ENCODE peak calls at places on chromosomes 3 and 15, in four cellular contexts. One of them, this sample, is unnamed. For H3K4me1 and H3K9me3, the result is how much of the 10 kb centered on the place peaks cover.

GRCh38 chr3:165797551-165797950 is 39.7 kb downstream of the BCHE start:
- DNase-seq in hepatocyte: no peak
- DNase-seq in SK-N-SH: no peak
- DNase-seq in spleen: no peak
- DNase-seq in this sample: no peak

GRCh38 chr3:30664884-30665283 is 58.5 kb downstream of the TGFBR2 start:
- DNase-seq in SK-N-SH: no peak
- DNase-seq in spleen: no peak
- DNase-seq in hepatocyte: no peak
- DNase-seq in this sample: no peak

GRCh38 chr3:112676659-112677234 is 35.8 kb upstream of the CCDC80 start:
- DNase-seq in SK-N-SH: no peak
- DNase-seq in spleen: peak
- DNase-seq in hepatocyte: peak
- DNase-seq in this sample: peak

GRCh38 chr3:63824309-63824708 is 5.2 kb downstream of the C3orf49 start:
- DNase-seq in spleen: no peak
- DNase-seq in SK-N-SH: no peak
- DNase-seq in hepatocyte: no peak
- DNase-seq in this sample: no peak

GRCh38 chr3:114644372-114644771 is 350.5 kb downstream of the TIGIT start:
- DNase-seq in SK-N-SH: no peak
- DNase-seq in spleen: no peak
- DNase-seq in hepatocyte: no peak
- DNase-seq in this sample: no peak

GRCh38 chr15:77986891-77987764 is 90.4 kb downstream of the TBC1D2B start:
- DNase-seq in spleen: peak
- DNase-seq in SK-N-SH: no peak
- DNase-seq in hepatocyte: no peak
- DNase-seq in this sample: no peak

GRCh38 chr3:71504250-71505036 is 79.1 kb downstream of the FOXP1 start:
- DNase-seq in SK-N-SH: no peak
- DNase-seq in hepatocyte: no peak
- DNase-seq in spleen: no peak
- DNase-seq in this sample: no peak

GRCh38 chr3:153372326-153372725 is 210.3 kb downstream of the RAP2B start:
- DNase-seq in SK-N-SH: no peak
- DNase-seq in hepatocyte: no peak
- DNase-seq in spleen: no peak
- DNase-seq in this sample: no peak

DNA sequence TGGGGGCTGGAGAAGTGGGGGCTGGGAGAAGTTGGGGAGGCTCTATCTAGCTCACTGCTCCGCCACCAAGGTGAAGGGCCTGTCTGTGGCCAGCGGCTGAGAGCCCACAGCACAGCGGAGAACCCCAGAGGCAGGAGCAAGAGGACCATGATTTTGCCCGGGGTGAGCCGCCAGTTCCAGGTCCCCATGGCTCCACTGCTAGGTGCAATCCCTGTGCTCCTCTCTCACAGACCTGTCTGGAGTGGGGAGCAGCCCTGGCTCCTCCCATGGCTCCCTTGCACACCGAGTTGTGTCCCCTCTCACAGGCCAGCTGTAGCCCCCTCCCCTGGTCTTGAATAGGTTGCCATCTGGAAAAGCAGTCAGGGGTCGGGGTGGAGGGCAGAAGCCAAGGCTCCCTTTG is 4.6 kb upstream of the NRROS start:
- DNase-seq in SK-N-SH: no peak
- DNase-seq in spleen: peak
- DNase-seq in hepatocyte: no peak
- DNase-seq in this sample: no peak
- H3K4me1 ChIP-seq in SK-N-SH: under half
- H3K4me1 ChIP-seq in spleen: half or more
- H3K4me1 ChIP-seq in hepatocyte: under half
- H3K4me1 ChIP-seq in this sample: under half

GRCh38 chr3:132317229-132317948 is at the start of gene ACP3:
- DNase-seq in SK-N-SH: no peak
- DNase-seq in hepatocyte: peak
- DNase-seq in spleen: peak
- DNase-seq in this sample: peak
- H3K4me3 ChIP-seq in SK-N-SH: peak
- H3K4me3 ChIP-seq in hepatocyte: no peak
- H3K4me3 ChIP-seq in spleen: peak
- H3K4me3 ChIP-seq in this sample: peak

GRCh38 chr3:6223572-6223971 is 637.3 kb upstream of the GRM7 start:
- DNase-seq in spleen: no peak
- DNase-seq in hepatocyte: no peak
- DNase-seq in SK-N-SH: no peak
- DNase-seq in this sample: no peak
- H3K9me3 ChIP-seq in spleen: under half
- H3K9me3 ChIP-seq in hepatocyte: under half
- H3K9me3 ChIP-seq in SK-N-SH: under half
- H3K9me3 ChIP-seq in this sample: under half

DNA sequence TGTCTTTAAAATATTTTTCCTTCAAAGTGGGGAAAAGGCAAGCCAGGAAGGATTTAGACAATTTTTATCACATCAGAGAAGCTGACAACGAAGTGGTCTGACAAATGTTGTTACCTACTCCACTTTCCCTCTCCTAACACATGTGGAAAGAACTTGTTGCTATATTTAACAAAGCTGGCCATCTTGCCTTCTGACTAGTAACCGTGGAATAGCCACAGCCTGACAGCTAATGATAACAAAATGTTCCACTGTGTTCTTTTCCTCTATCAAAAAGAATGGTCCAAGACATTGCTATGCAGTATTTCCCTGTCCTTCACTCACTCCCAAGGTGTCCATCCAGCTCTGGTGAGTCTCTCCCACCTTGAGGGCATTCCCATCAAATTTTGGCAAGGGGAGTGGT is 481.4 kb upstream of the THBS1 start:
- DNase-seq in hepatocyte: no peak
- DNase-seq in SK-N-SH: no peak
- DNase-seq in spleen: no peak
- DNase-seq in this sample: no peak
- H3K4me1 ChIP-seq in hepatocyte: under half
- H3K4me1 ChIP-seq in SK-N-SH: under half
- H3K4me1 ChIP-seq in spleen: under half
- H3K4me1 ChIP-seq in this sample: under half